ENCODE peak calls at places on chromosomes 11 and 22, in eight cellular contexts. N is A549, W is body of pancreas, M is lower leg skin, H is tibial nerve, E is spleen, R is IMR-90, T is right lobe of liver. F is an unnamed sample.

GRCh38 chr11:9639985-9640384 is 23.9 kb upstream of the SWAP70 start:
- DNase-seq in N (peak; percentile 33), W (peak; percentile 59), R (no peak), T (no peak), M (no peak), H (no peak), E (no peak), F (peak; percentile 16)

GRCh38 chr11:28491431-28491830 is 383.2 kb downstream of the METTL15 start:
- DNase-seq in H (no peak), R (peak; percentile 55), E (no peak), M (no peak), N (no peak), W (no peak), T (no peak), F (no peak)

GRCh38 chr11:115623021-115623451 is 118.8 kb upstream of the CADM1 start:
- DNase-seq in R (peak; percentile 100), W (peak; percentile 55), M (peak; percentile 89), N (peak; percentile 23), E (peak; percentile 80), H (no peak), T (no peak), F (no peak)

GRCh38 chr11:29490951-29491350 is 525.9 kb downstream of the KCNA4 start:
- DNase-seq in N (no peak), W (no peak), E (no peak), M (no peak), R (no peak), T (no peak), H (no peak), F (no peak)

GRCh38 chr11:114440121-114440860 is 1.0 kb downstream of the REXO2 start:
- DNase-seq in M (no peak), N (no peak), W (no peak), E (no peak), H (no peak), T (no peak), R (peak; percentile 29), F (peak; percentile 40)

GRCh38 chr11:115916596-115916995 is 412.4 kb upstream of the CADM1 start:
- DNase-seq in W (no peak), R (no peak), M (no peak), H (no peak), E (no peak), T (peak; percentile 60), N (no peak), F (no peak)

GRCh38 chr22:38172489-38173155 is 9.0 kb downstream of the PLA2G6 start:
- DNase-seq in R (peak; percentile 65), W (peak; percentile 85), T (peak; percentile 88), E (peak; percentile 84), H (no peak), N (no peak), M (peak; percentile 94), F (peak; percentile 41)

GRCh38 chr11:121318848-121319834 is 26.6 kb downstream of the SC5D start:
- DNase-seq in M (no peak), N (peak; percentile 26), T (no peak), W (peak; percentile 40), H (no peak), R (peak; percentile 56), E (no peak), F (peak; percentile 24)

GRCh38 chr11:90555477-90555876 is 332.6 kb upstream of the CHORDC1 start:
- DNase-seq in T (no peak), W (no peak), E (no peak), N (no peak), R (no peak), H (no peak), M (no peak), F (no peak)
- TF ChIP-seq POLR2A in T (no peak), W (no peak), E (no peak), N (no peak), R (no peak), H (no peak), M (no peak), F (no peak)

GRCh38 chr11:75462117-75462653 is 29.2 kb upstream of the KLHL35 start:
- DNase-seq in N (no peak), H (no peak), W (no peak), T (no peak), M (no peak), E (no peak), R (no peak), F (no peak)

GRCh38 chr11:75467311-75467710 is 34.3 kb upstream of the KLHL35 start:
- DNase-seq in N (no peak), H (no peak), T (peak; percentile 37), E (peak; percentile 70), M (no peak), W (no peak), R (no peak), F (no peak)

GRCh38 chr11:75465701-75466531 is 32.9 kb upstream of the KLHL35 start:
- DNase-seq in M (no peak), N (no peak), W (no peak), H (no peak), T (peak; percentile 48), E (peak; percentile 79), R (peak; percentile 52), F (no peak)

GRCh38 chr11:75461136-75461535 is 28.1 kb upstream of the KLHL35 start:
- DNase-seq in W (no peak), H (no peak), N (no peak), R (no peak), E (peak; percentile 33), T (no peak), M (no peak), F (no peak)

DNA sequence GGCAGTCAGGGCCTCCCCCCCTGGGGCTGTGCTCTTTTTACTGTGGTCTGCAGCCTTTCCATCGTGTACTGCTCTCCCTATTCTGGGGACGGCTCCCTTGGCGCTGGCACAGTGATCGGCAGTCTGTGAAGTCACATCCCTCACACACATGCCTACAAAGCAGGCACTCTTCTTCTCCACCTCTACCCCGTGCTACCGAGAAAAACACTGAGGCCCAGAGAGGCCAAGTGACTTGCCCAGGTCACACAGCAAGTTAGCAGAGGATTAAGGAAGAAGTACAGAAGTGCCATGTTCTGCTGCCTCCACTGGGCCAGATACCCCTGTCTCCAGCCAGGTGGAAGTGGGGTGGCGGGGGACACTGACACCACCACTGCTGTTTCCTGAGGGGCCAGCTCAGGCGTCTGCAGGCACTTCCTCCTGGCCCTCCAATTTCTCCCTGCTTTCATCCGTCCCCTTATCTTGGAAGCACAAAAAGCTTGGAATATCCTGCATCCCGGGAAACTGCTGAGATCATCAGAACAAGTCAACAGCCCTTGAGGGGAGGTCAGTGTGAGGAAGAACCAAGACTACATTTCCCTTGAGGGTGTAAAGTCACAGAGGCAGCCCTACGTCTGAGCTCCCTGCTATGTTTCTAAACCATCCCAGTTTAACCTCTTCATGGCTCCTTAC is 30.2 kb upstream of the KLHL35 start:
- DNase-seq in H (no peak), N (no peak), M (no peak), T (no peak), E (peak; percentile 74), W (no peak), R (no peak), F (no peak)
- TF ChIP-seq POLR2A in H (no peak), N (no peak), M (no peak), T (no peak), E (no peak), W (no peak), R (no peak), F (no peak)

GRCh38 chr11:1751999-1752906 is 1.9 kb upstream of the IFITM10 start:
- DNase-seq in H (no peak), R (no peak), W (no peak), E (peak; percentile 80), N (no peak), T (no peak), M (no peak), F (peak; percentile 67)

GRCh38 chr11:1751521-1751921 is 1.1 kb upstream of the IFITM10 start:
- DNase-seq in M (no peak), W (no peak), N (no peak), R (no peak), H (no peak), E (peak; percentile 59), T (no peak), F (no peak)

GRCh38 chr11:1750481-1750839 is at the start of gene IFITM10:
- DNase-seq in W (peak; percentile 48), N (no peak), R (no peak), T (peak; percentile 68), M (no peak), H (no peak), E (no peak), F (peak; percentile 87)

GRCh38 chr11:1749787-1750351 is 526 bp downstream of the IFITM10 start:
- DNase-seq in H (no peak), R (peak; percentile 78), E (peak; percentile 73), T (no peak), M (no peak), N (no peak), W (no peak), F (no peak)

DNA sequence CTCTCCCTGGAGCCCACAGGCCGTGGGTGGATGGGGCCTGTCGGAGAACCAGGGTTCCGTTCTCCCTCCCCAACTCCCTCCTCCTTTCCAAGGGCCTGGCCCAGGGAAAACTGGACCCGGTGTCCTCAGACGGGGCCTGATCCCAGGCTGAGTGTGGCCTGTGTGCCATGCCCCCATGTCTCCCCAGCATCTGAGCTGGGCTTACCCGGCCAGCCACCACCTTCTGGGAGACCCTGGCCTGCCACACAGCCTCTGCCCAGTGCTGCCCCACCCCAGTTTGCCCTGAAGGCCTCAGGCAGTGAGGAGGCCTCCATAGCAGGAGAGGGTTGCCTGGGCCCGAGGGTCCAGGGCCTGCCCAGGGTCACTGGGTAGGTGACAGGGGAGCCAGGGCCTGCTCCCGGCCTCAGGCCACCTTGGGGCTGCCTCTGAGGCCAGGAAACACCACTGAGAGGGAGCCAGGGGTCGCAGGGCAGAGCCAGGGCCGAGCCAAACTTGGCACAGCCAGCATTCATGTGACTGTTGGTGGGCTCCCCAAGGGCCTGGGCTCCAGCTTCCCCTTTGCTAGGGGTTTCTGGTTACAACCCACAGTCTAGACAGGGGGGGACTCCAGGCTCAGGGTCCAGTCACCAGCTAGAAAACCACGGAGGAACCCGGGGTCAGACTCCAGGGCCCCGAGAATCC is 585 bp upstream of the IFITM10 start:
- DNase-seq in H (no peak), R (no peak), N (no peak), W (no peak), T (no peak), E (peak; percentile 80), M (no peak), F (no peak)
- TF ChIP-seq POLR2A in H (no peak), R (no peak), N (no peak), W (no peak), T (no peak), E (no peak), M (no peak), F (peak; percentile 17)

GRCh38 chr11:12007230-12007593 is 1.2 kb downstream of the DKK3 start:
- DNase-seq in E (no peak), T (no peak), W (no peak), R (no peak), N (no peak), H (no peak), M (peak; percentile 76), F (no peak)

GRCh38 chr11:12007769-12008737 is at the start of gene DKK3:
- DNase-seq in R (peak; percentile 34), M (peak; percentile 86), N (no peak), T (no peak), E (no peak), H (no peak), W (no peak), F (no peak)

GRCh38 chr11:12006552-12007229 is 1.7 kb downstream of the DKK3 start:
- DNase-seq in H (no peak), E (no peak), N (no peak), M (peak; percentile 68), T (no peak), R (no peak), W (no peak), F (no peak)

GRCh38 chr11:12009617-12010321 is 1.3 kb upstream of the DKK3 start:
- DNase-seq in T (no peak), H (no peak), E (no peak), M (peak; percentile 87), W (no peak), R (no peak), N (peak; percentile 11), F (no peak)

DNA sequence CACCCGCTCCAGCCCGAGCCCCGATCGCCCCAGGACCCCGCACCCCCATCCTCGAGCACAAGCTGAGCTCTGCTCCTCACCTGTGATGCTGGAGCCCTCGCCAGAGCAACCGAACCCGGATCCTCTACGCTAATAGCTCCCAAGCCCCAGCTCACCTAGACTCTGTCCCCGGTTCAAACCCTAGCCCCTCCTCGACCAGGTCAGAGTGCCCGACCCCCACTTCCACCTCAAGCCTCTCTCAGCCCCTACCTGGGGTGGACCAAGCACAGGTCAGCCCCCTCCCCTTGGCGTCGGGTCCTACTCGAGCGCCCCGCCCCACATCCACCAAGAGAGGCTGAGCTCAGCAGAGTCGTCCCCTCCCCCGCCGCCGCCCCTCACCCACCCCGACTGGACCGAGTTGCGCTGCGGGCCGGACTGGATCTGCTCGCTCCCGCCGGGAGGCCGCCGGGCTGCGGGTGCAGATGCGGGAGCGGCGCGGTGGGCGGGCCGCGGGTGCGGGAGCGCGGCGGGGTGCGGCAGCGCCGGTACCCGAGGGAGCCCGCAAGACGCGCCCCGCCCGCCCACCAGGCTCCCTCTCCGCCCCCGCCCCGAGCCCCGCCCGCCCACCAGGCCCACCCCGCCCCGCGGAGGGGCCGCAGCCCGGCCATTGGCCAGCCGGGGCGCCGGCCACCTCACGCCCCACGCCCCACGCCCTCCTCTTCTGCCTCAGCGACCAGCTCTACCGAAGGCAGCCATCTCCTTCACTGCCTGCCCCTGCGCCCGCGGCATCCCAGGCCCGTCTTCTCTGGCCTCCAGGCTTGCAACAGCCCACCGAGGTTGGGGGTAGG is 577 bp upstream of the DKK3 start:
- DNase-seq in N (peak; percentile 38), W (no peak), R (peak; percentile 46), T (no peak), M (peak; percentile 87), E (no peak), H (no peak), F (no peak)
- TF ChIP-seq POLR2A in N (no peak), W (no peak), R (no peak), T (no peak), M (no peak), E (no peak), H (no peak), F (no peak)

F was measured in erythroblast.